ENCODE peak calls at places on chromosomes 3 and 15, in eight cellular contexts. Q, Z, V, I, E, G, R and D are unnamed samples.

GRCh38 chr3:113606539-113607218 is 74.3 kb downstream of the SIDT1 start:
- DNase-seq in Q (no peak), Z (no peak), V (no peak), I (peak), E (no peak), G (no peak), R (no peak), D (no peak)

GRCh38 chr15:96121521-96121920 is 209.0 kb upstream of the NR2F2 start:
- DNase-seq in Q (no peak), Z (no peak), V (peak), I (no peak), E (peak), G (peak), R (no peak), D (no peak)

GRCh38 chr3:123734527-123734902 is 149.6 kb downstream of the MYLK start:
- DNase-seq in Q (no peak), Z (no peak), V (no peak), I (no peak), E (no peak), G (no peak), R (no peak), D (no peak)

GRCh38 chr3:45055032-45055410 is 28.9 kb downstream of the CLEC3B start:
- DNase-seq in Q (no peak), Z (no peak), V (peak), I (no peak), E (peak), G (peak), R (peak), D (no peak)

GRCh38 chr3:12984023-12984823 is 89.0 kb downstream of the IQSEC1 start:
- DNase-seq in Q (no peak), Z (no peak), V (peak), I (peak), E (peak), G (peak), R (peak), D (no peak)

GRCh38 chr3:186839874-186840641 is 2.5 kb upstream of the ADIPOQ start:
- DNase-seq in Q (no peak), Z (no peak), V (peak), I (no peak), E (peak), G (peak), R (peak), D (no peak)

GRCh38 chr3:177977381-177978158 is 558.7 kb upstream of the KCNMB2 start:
- DNase-seq in Q (no peak), Z (no peak), V (peak), I (no peak), E (peak), G (peak), R (peak), D (no peak)

GRCh38 chr3:165192610-165193192 is 3.5 kb downstream of the SLITRK3 start:
- DNase-seq in Q (peak), Z (no peak), V (no peak), I (no peak), E (no peak), G (no peak), R (no peak), D (no peak)

GRCh38 chr15:67303490-67304363 is 49.1 kb downstream of the IQCH start:
- DNase-seq in Q (peak), Z (no peak), V (peak), I (no peak), E (peak), G (peak), R (peak), D (no peak)

GRCh38 chr15:99434506-99435137 is 131.2 kb upstream of the MEF2A start:
- DNase-seq in Q (no peak), Z (no peak), V (no peak), I (no peak), E (no peak), G (no peak), R (no peak), D (no peak)

GRCh38 chr3:111332488-111333095 is 209.4 kb upstream of the CD96 start:
- DNase-seq in Q (no peak), Z (no peak), V (no peak), I (no peak), E (no peak), G (no peak), R (no peak), D (no peak)

GRCh38 chr15:84611631-84612030 is 10.8 kb downstream of the ZSCAN2 start:
- DNase-seq in Q (no peak), Z (no peak), V (no peak), I (no peak), E (no peak), G (peak), R (no peak), D (no peak)

GRCh38 chr3:90180543-90180942 is 1073.1 kb downstream of the EPHA3 start:
- DNase-seq in Q (no peak), Z (no peak), V (no peak), I (no peak), E (no peak), G (no peak), R (no peak), D (no peak)

GRCh38 chr3:123768480-123769359 is 115.4 kb downstream of the MYLK start:
- DNase-seq in Q (no peak), Z (no peak), V (no peak), I (no peak), E (no peak), G (no peak), R (no peak), D (no peak)

GRCh38 chr3:58526124-58526957 is 10.6 kb downstream of the ACOX2 start:
- DNase-seq in Q (no peak), Z (no peak), V (peak), I (no peak), E (peak), G (peak), R (peak), D (no peak)